ENCODE peak calls at places on chromosomes 1 and 21, in four cellular contexts. W is body of pancreas, R is adrenal gland, Y is prostate gland. Z is an unnamed sample.

GRCh38 chr1:226181996-226182714 is 4.4 kb downstream of the ACBD3 start:
- DNase-seq in W (peak), R (peak), Y (no peak), Z (peak)

GRCh38 chr1:191866155-191866554 is 292.1 kb upstream of the RGS18 start:
- DNase-seq in W (no peak), R (no peak), Y (no peak), Z (no peak)

GRCh38 chr1:206738370-206739366 is 31.9 kb upstream of the IL19 start:
- DNase-seq in W (peak), R (no peak), Y (no peak), Z (peak)

GRCh38 chr1:166087734-166088571 is 78.8 kb downstream of the FAM78B start:
- DNase-seq in W (no peak), R (no peak), Y (no peak), Z (no peak)

GRCh38 chr1:47686731-47687617 is 249.1 kb downstream of the FOXD2 start:
- DNase-seq in W (no peak), R (no peak), Y (no peak), Z (no peak)

GRCh38 chr1:21220815-21221214 is 44.1 kb upstream of the EIF4G3 start:
- DNase-seq in W (no peak), R (no peak), Y (no peak), Z (no peak)

GRCh38 chr1:170318141-170318540 is 172.4 kb downstream of the NTMT2 start:
- DNase-seq in W (no peak), R (no peak), Y (no peak), Z (no peak)

GRCh38 chr1:145871994-145872411 is 13.1 kb upstream of the PIAS3 start:
- DNase-seq in W (no peak), R (no peak), Y (no peak), Z (no peak)

GRCh38 chr1:50936321-50936720 is 23.7 kb downstream of the FAF1 start:
- DNase-seq in W (no peak), R (no peak), Y (no peak), Z (no peak)

GRCh38 chr1:27555700-27556424 is 48.1 kb downstream of the AHDC1 start:
- DNase-seq in W (no peak), R (peak), Y (no peak), Z (no peak)

GRCh38 chr21:15729674-15730483 is at the start of gene USP25:
- DNase-seq in W (peak), R (peak), Y (peak), Z (peak)

GRCh38 chr1:49694251-49694827 is 329.4 kb downstream of the AGBL4 start:
- DNase-seq in W (no peak), R (no peak), Y (no peak), Z (no peak)

GRCh38 chr1:47181095-47181954 is 8.5 kb downstream of the PDZK1IP1 start:
- DNase-seq in W (no peak), R (no peak), Y (no peak), Z (peak)

GRCh38 chr1:7464736-7465135 is 306.4 kb upstream of the VAMP3 start:
- DNase-seq in W (no peak), R (no peak), Y (no peak), Z (no peak)

GRCh38 chr1:151802372-151802771 is 2.8 kb downstream of the LINGO4 start:
- DNase-seq in W (no peak), R (no peak), Y (no peak), Z (no peak)

GRCh38 chr1:230292739-230293720 is 133.1 kb downstream of the PGBD5 start:
- DNase-seq in W (no peak), R (no peak), Y (no peak), Z (no peak)

GRCh38 chr1:115641762-115642167 is at the start of gene VANGL1:
- DNase-seq in W (peak), R (peak), Y (peak), Z (peak)

GRCh38 chr1:181152892-181153633 is 64.6 kb downstream of the IER5 start:
- DNase-seq in W (peak), R (peak), Y (peak), Z (peak)
- TF ChIP-seq POLR2A in W (peak), R (no peak), Y (no peak), Z (peak)

GRCh38 chr1:9588551-9589143 is at the start of gene TMEM201:
- DNase-seq in W (peak), R (peak), Y (peak), Z (peak)
- TF ChIP-seq POLR2A in W (no peak), R (no peak), Y (peak), Z (no peak)

GRCh38 chr1:224929335-224930237 is at the start of gene DNAH14:
- DNase-seq in W (peak), R (peak), Y (peak), Z (peak)
- TF ChIP-seq POLR2A in W (peak), R (peak), Y (peak), Z (peak)

GRCh38 chr1:160210563-160210962 is 5.4 kb downstream of the PEA15 start:
- DNase-seq in W (no peak), R (no peak), Y (no peak), Z (no peak)

GRCh38 chr1:160207751-160208150 is 2.6 kb downstream of the PEA15 start:
- DNase-seq in W (no peak), R (no peak), Y (no peak), Z (no peak)

GRCh38 chr1:160209656-160210046 is 4.5 kb downstream of the PEA15 start:
- DNase-seq in W (peak), R (peak), Y (no peak), Z (no peak)

GRCh38 chr1:160208179-160209040 is 3.2 kb downstream of the PEA15 start:
- DNase-seq in W (no peak), R (no peak), Y (no peak), Z (no peak)

DNA sequence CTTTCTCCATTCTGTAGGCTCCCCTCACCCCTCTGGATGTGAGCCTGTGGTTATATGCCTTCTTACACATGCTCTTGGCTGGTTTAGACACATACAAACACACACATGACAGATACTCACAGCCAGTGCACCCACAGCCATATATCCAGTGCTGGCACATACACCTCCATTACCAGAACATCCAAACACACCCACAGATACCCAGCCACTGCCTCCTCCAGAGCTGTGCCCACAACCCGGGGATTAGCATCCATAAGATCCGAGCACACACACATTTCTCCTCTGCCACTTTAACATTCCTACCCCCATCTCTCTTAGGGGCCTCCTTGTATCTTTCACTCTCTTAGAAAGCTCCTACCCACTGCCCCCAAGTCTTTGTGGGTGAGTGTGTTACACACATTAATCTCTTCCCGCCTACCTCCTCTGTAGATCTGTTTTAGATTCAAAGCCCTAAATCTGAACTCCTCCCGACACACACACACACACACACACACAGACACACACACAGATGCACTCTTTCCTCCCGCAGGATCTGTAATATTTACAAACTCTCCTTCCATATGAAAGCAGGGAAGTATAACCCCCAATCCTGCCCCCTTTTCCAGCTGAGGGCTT is 4.0 kb downstream of the PEA15 start:
- DNase-seq in W (no peak), R (no peak), Y (no peak), Z (no peak)
- TF ChIP-seq POLR2A in W (no peak), R (no peak), Y (no peak), Z (no peak)

DNA sequence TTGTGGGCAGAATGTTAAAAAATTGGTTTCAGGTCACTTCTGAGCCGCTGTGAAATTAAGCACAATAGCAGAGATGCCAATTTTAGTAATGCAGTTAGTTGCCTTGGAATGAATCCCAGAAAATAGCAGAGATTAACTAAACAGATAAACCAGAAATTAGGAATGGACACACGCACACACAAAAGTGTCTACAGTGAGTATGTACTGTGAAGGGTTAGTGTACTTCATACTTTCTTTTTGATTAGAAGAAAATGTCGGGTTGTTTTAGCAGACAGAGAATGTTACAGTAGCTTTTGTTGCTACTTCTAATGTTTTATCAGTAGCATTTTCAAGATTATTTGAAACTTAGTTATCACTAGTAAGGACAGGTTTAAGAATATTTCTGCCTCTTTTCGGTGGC is 106.7 kb downstream of the LEPR start:
- DNase-seq in W (no peak), R (no peak), Y (no peak), Z (peak)
- TF ChIP-seq POLR2A in W (no peak), R (no peak), Y (no peak), Z (peak)

GRCh38 chr1:34037109-34037508 is 127.9 kb downstream of the CSMD2 start:
- DNase-seq in W (no peak), R (no peak), Y (no peak), Z (no peak)
- TF ChIP-seq POLR2A in W (no peak), R (no peak), Y (no peak), Z (no peak)

GRCh38 chr1:247078315-247079140 is at the start of gene ZNF670:
- DNase-seq in W (peak), R (peak), Y (peak), Z (peak)
- TF ChIP-seq POLR2A in W (peak), R (peak), Y (peak), Z (peak)

DNA sequence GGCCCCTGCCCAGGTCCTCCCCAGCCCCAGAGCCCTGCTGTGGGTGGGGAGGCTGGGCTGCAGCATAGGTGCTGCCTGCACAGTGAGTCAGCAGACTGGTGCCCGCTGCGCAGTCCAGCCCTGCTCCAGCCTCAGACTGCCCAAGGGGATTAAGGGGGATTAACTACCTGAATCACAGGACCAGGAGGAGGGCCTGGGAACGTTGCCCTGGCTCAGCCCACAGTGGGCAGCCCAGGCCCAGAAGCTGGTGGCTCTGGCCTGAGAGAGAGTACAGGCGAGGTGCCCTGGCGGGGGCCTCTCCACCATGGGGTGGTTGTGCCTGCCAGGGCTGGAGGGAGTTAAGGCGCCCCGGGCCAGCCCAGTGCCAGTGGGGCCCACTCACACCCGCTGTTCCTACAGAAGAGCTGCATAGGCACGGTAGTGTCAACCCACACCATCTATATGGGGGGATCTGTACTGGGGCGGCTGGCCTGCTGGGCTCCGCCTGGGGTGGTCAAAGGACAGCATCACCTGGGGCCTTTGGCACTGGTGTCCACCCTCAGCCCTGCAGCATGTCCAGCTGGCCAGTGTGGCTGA is 2.3 kb downstream of the OBSCN start:
- DNase-seq in W (no peak), R (no peak), Y (no peak), Z (no peak)
- TF ChIP-seq POLR2A in W (no peak), R (no peak), Y (no peak), Z (no peak)